ENCODE peak calls at places on chromosomes 4 and X, in eight cellular contexts. One of them, this sample, is unnamed.

GRCh38 chrX:69238153-69238959 is 73.1 kb upstream of the PJA1 start:
- DNase-seq in lower lobe of right lung: no peak
- DNase-seq in immature natural killer cell: no peak
- DNase-seq in KBM-7: no peak
- DNase-seq in heart right ventricle: peak
- DNase-seq in Daoy: no peak
- DNase-seq in naive thymus-derived CD4-positive, alpha-beta T cell: no peak
- DNase-seq in AG04450: no peak
- DNase-seq in this sample: no peak

GRCh38 chrX:151268836-151269235 is 92.5 kb downstream of the GPR50 start:
- DNase-seq in immature natural killer cell: no peak
- DNase-seq in lower lobe of right lung: no peak
- DNase-seq in heart right ventricle: no peak
- DNase-seq in Daoy: no peak
- DNase-seq in naive thymus-derived CD4-positive, alpha-beta T cell: no peak
- DNase-seq in KBM-7: no peak
- DNase-seq in AG04450: no peak
- DNase-seq in this sample: no peak

GRCh38 chr4:66577922-66578321 is 907.6 kb upstream of the EPHA5 start:
- DNase-seq in lower lobe of right lung: no peak
- DNase-seq in heart right ventricle: no peak
- DNase-seq in KBM-7: no peak
- DNase-seq in Daoy: no peak
- DNase-seq in AG04450: no peak
- DNase-seq in immature natural killer cell: no peak
- DNase-seq in naive thymus-derived CD4-positive, alpha-beta T cell: no peak
- DNase-seq in this sample: no peak

GRCh38 chrX:12309040-12309732 is 170.9 kb downstream of the FRMPD4 start:
- DNase-seq in lower lobe of right lung: no peak
- DNase-seq in KBM-7: no peak
- DNase-seq in naive thymus-derived CD4-positive, alpha-beta T cell: no peak
- DNase-seq in immature natural killer cell: no peak
- DNase-seq in heart right ventricle: no peak
- DNase-seq in Daoy: no peak
- DNase-seq in AG04450: no peak
- DNase-seq in this sample: no peak

GRCh38 chrX:106891762-106892161 is 11.4 kb downstream of the RIPPLY1 start:
- DNase-seq in immature natural killer cell: no peak
- DNase-seq in KBM-7: no peak
- DNase-seq in lower lobe of right lung: no peak
- DNase-seq in naive thymus-derived CD4-positive, alpha-beta T cell: no peak
- DNase-seq in Daoy: no peak
- DNase-seq in AG04450: no peak
- DNase-seq in heart right ventricle: no peak
- DNase-seq in this sample: no peak

GRCh38 chrX:42725196-42725595 is 52.8 kb downstream of the PPP1R2C start:
- DNase-seq in AG04450: no peak
- DNase-seq in lower lobe of right lung: no peak
- DNase-seq in immature natural killer cell: no peak
- DNase-seq in Daoy: no peak
- DNase-seq in naive thymus-derived CD4-positive, alpha-beta T cell: no peak
- DNase-seq in heart right ventricle: no peak
- DNase-seq in KBM-7: no peak
- DNase-seq in this sample: no peak

GRCh38 chr4:155738548-155738947 is 20.3 kb upstream of the GUCY1B1 start:
- DNase-seq in KBM-7: no peak
- DNase-seq in lower lobe of right lung: no peak
- DNase-seq in naive thymus-derived CD4-positive, alpha-beta T cell: no peak
- DNase-seq in Daoy: no peak
- DNase-seq in AG04450: peak
- DNase-seq in immature natural killer cell: no peak
- DNase-seq in heart right ventricle: no peak
- DNase-seq in this sample: no peak

GRCh38 chr4:130639871-130640270 is 1543.9 kb downstream of the C4orf33 start:
- DNase-seq in naive thymus-derived CD4-positive, alpha-beta T cell: no peak
- DNase-seq in immature natural killer cell: no peak
- DNase-seq in AG04450: no peak
- DNase-seq in Daoy: no peak
- DNase-seq in lower lobe of right lung: no peak
- DNase-seq in heart right ventricle: no peak
- DNase-seq in KBM-7: no peak
- DNase-seq in this sample: no peak

GRCh38 chr4:184825394-184826314 is at the start of gene ACSL1:
- DNase-seq in lower lobe of right lung: peak
- DNase-seq in immature natural killer cell: peak
- DNase-seq in naive thymus-derived CD4-positive, alpha-beta T cell: peak
- DNase-seq in Daoy: peak
- DNase-seq in KBM-7: peak
- DNase-seq in heart right ventricle: peak
- DNase-seq in AG04450: no peak
- DNase-seq in this sample: peak

GRCh38 chr4:138832563-138832962 is 183.0 kb upstream of the NOCT start:
- DNase-seq in naive thymus-derived CD4-positive, alpha-beta T cell: no peak
- DNase-seq in lower lobe of right lung: no peak
- DNase-seq in KBM-7: no peak
- DNase-seq in heart right ventricle: no peak
- DNase-seq in immature natural killer cell: no peak
- DNase-seq in AG04450: no peak
- DNase-seq in Daoy: no peak
- DNase-seq in this sample: no peak

GRCh38 chrX:9222299-9222698 is 188.4 kb upstream of the FAM9B start:
- DNase-seq in naive thymus-derived CD4-positive, alpha-beta T cell: no peak
- DNase-seq in AG04450: no peak
- DNase-seq in KBM-7: no peak
- DNase-seq in lower lobe of right lung: no peak
- DNase-seq in Daoy: no peak
- DNase-seq in heart right ventricle: no peak
- DNase-seq in immature natural killer cell: no peak
- DNase-seq in this sample: no peak

GRCh38 chr4:129342820-129343219 is 246.9 kb downstream of the C4orf33 start:
- DNase-seq in immature natural killer cell: no peak
- DNase-seq in lower lobe of right lung: no peak
- DNase-seq in AG04450: no peak
- DNase-seq in KBM-7: peak
- DNase-seq in heart right ventricle: no peak
- DNase-seq in Daoy: peak
- DNase-seq in naive thymus-derived CD4-positive, alpha-beta T cell: no peak
- DNase-seq in this sample: no peak

GRCh38 chrX:103552236-103552635 is 32.9 kb upstream of the RAB40A start:
- DNase-seq in Daoy: no peak
- DNase-seq in AG04450: no peak
- DNase-seq in heart right ventricle: no peak
- DNase-seq in KBM-7: no peak
- DNase-seq in naive thymus-derived CD4-positive, alpha-beta T cell: no peak
- DNase-seq in lower lobe of right lung: no peak
- DNase-seq in immature natural killer cell: no peak
- DNase-seq in this sample: no peak

GRCh38 chrX:31036895-31037294 is 34.9 kb downstream of the FTHL17 start:
- DNase-seq in Daoy: peak
- DNase-seq in lower lobe of right lung: peak
- DNase-seq in immature natural killer cell: no peak
- DNase-seq in heart right ventricle: peak
- DNase-seq in naive thymus-derived CD4-positive, alpha-beta T cell: no peak
- DNase-seq in KBM-7: peak
- DNase-seq in AG04450: peak
- DNase-seq in this sample: no peak

GRCh38 chr4:143076723-143077122 is 108.0 kb upstream of the USP38 start:
- DNase-seq in Daoy: no peak
- DNase-seq in AG04450: no peak
- DNase-seq in lower lobe of right lung: no peak
- DNase-seq in KBM-7: no peak
- DNase-seq in immature natural killer cell: no peak
- DNase-seq in heart right ventricle: no peak
- DNase-seq in naive thymus-derived CD4-positive, alpha-beta T cell: no peak
- DNase-seq in this sample: no peak

GRCh38 chrX:130186645-130187044 is 14.9 kb downstream of the RAB33A start:
- DNase-seq in AG04450: no peak
- DNase-seq in lower lobe of right lung: no peak
- DNase-seq in KBM-7: no peak
- DNase-seq in heart right ventricle: no peak
- DNase-seq in immature natural killer cell: no peak
- DNase-seq in Daoy: no peak
- DNase-seq in naive thymus-derived CD4-positive, alpha-beta T cell: no peak
- DNase-seq in this sample: no peak

GRCh38 chr4:56727150-56727549 is 46.1 kb upstream of the HOPX start:
- DNase-seq in lower lobe of right lung: no peak
- DNase-seq in immature natural killer cell: no peak
- DNase-seq in AG04450: no peak
- DNase-seq in heart right ventricle: no peak
- DNase-seq in Daoy: no peak
- DNase-seq in KBM-7: no peak
- DNase-seq in naive thymus-derived CD4-positive, alpha-beta T cell: no peak
- DNase-seq in this sample: no peak

GRCh38 chrX:100643943-100644587 is at the start of gene SRPX2:
- DNase-seq in AG04450: peak
- DNase-seq in heart right ventricle: peak
- DNase-seq in KBM-7: peak
- DNase-seq in lower lobe of right lung: peak
- DNase-seq in Daoy: peak
- DNase-seq in immature natural killer cell: no peak
- DNase-seq in naive thymus-derived CD4-positive, alpha-beta T cell: no peak
- DNase-seq in this sample: peak

GRCh38 chr4:133045288-133045687 is 103.8 kb upstream of the PCDH10 start:
- DNase-seq in AG04450: no peak
- DNase-seq in Daoy: no peak
- DNase-seq in naive thymus-derived CD4-positive, alpha-beta T cell: no peak
- DNase-seq in heart right ventricle: no peak
- DNase-seq in immature natural killer cell: no peak
- DNase-seq in KBM-7: no peak
- DNase-seq in lower lobe of right lung: no peak
- DNase-seq in this sample: no peak

GRCh38 chrX:13851996-13852695 is 35.3 kb upstream of the GPM6B start:
- DNase-seq in naive thymus-derived CD4-positive, alpha-beta T cell: no peak
- DNase-seq in immature natural killer cell: no peak
- DNase-seq in lower lobe of right lung: no peak
- DNase-seq in KBM-7: peak
- DNase-seq in Daoy: no peak
- DNase-seq in heart right ventricle: no peak
- DNase-seq in AG04450: no peak
- DNase-seq in this sample: no peak

GRCh38 chr4:107719211-107719926 is 665 bp downstream of the PAPSS1 start:
- DNase-seq in lower lobe of right lung: no peak
- DNase-seq in Daoy: no peak
- DNase-seq in AG04450: no peak
- DNase-seq in heart right ventricle: no peak
- DNase-seq in immature natural killer cell: no peak
- DNase-seq in naive thymus-derived CD4-positive, alpha-beta T cell: peak
- DNase-seq in KBM-7: peak
- DNase-seq in this sample: no peak

GRCh38 chrX:1031521-1032430 is 180.7 kb downstream of the CRLF2 start:
- DNase-seq in KBM-7: no peak
- DNase-seq in lower lobe of right lung: no peak
- DNase-seq in naive thymus-derived CD4-positive, alpha-beta T cell: no peak
- DNase-seq in Daoy: no peak
- DNase-seq in immature natural killer cell: no peak
- DNase-seq in AG04450: no peak
- DNase-seq in heart right ventricle: no peak
- DNase-seq in this sample: no peak

GRCh38 chrX:111095974-111096870 is at the start of gene PAK3:
- DNase-seq in immature natural killer cell: no peak
- DNase-seq in naive thymus-derived CD4-positive, alpha-beta T cell: peak
- DNase-seq in KBM-7: peak
- DNase-seq in Daoy: peak
- DNase-seq in lower lobe of right lung: peak
- DNase-seq in heart right ventricle: peak
- DNase-seq in AG04450: peak
- DNase-seq in this sample: no peak

GRCh38 chr4:148225639-148226038 is 216.6 kb downstream of the NR3C2 start:
- DNase-seq in lower lobe of right lung: no peak
- DNase-seq in Daoy: no peak
- DNase-seq in AG04450: no peak
- DNase-seq in heart right ventricle: no peak
- DNase-seq in KBM-7: no peak
- DNase-seq in naive thymus-derived CD4-positive, alpha-beta T cell: no peak
- DNase-seq in immature natural killer cell: no peak
- DNase-seq in this sample: no peak

GRCh38 chrX:83588409-83588808 is 80.3 kb downstream of the POU3F4 start:
- DNase-seq in lower lobe of right lung: no peak
- DNase-seq in naive thymus-derived CD4-positive, alpha-beta T cell: no peak
- DNase-seq in immature natural killer cell: no peak
- DNase-seq in Daoy: no peak
- DNase-seq in KBM-7: no peak
- DNase-seq in AG04450: no peak
- DNase-seq in heart right ventricle: no peak
- DNase-seq in this sample: no peak

GRCh38 chrX:136115909-136116297 is 31.4 kb upstream of the FHL1 start:
- DNase-seq in Daoy: no peak
- DNase-seq in lower lobe of right lung: no peak
- DNase-seq in KBM-7: no peak
- DNase-seq in AG04450: no peak
- DNase-seq in immature natural killer cell: no peak
- DNase-seq in naive thymus-derived CD4-positive, alpha-beta T cell: no peak
- DNase-seq in heart right ventricle: no peak
- DNase-seq in this sample: no peak

GRCh38 chrX:16665089-16665488 is 15.1 kb downstream of the S100G start:
- DNase-seq in immature natural killer cell: no peak
- DNase-seq in Daoy: peak
- DNase-seq in lower lobe of right lung: no peak
- DNase-seq in naive thymus-derived CD4-positive, alpha-beta T cell: no peak
- DNase-seq in heart right ventricle: no peak
- DNase-seq in AG04450: no peak
- DNase-seq in KBM-7: no peak
- DNase-seq in this sample: no peak

GRCh38 chr4:187608001-187608421 is 387.6 kb upstream of the ZFP42 start:
- DNase-seq in heart right ventricle: no peak
- DNase-seq in lower lobe of right lung: no peak
- DNase-seq in AG04450: peak
- DNase-seq in KBM-7: no peak
- DNase-seq in immature natural killer cell: no peak
- DNase-seq in Daoy: peak
- DNase-seq in naive thymus-derived CD4-positive, alpha-beta T cell: no peak
- DNase-seq in this sample: no peak

GRCh38 chrX:20742106-20742505 is 475.4 kb upstream of the RPS6KA3 start:
- DNase-seq in immature natural killer cell: no peak
- DNase-seq in KBM-7: no peak
- DNase-seq in Daoy: no peak
- DNase-seq in AG04450: no peak
- DNase-seq in lower lobe of right lung: no peak
- DNase-seq in naive thymus-derived CD4-positive, alpha-beta T cell: no peak
- DNase-seq in heart right ventricle: no peak
- DNase-seq in this sample: no peak

GRCh38 chrX:19592952-19593351 is 77.6 kb upstream of the MAP3K15 start:
- DNase-seq in lower lobe of right lung: no peak
- DNase-seq in AG04450: no peak
- DNase-seq in Daoy: no peak
- DNase-seq in KBM-7: no peak
- DNase-seq in naive thymus-derived CD4-positive, alpha-beta T cell: no peak
- DNase-seq in immature natural killer cell: no peak
- DNase-seq in heart right ventricle: no peak
- DNase-seq in this sample: no peak

GRCh38 chrX:81054904-81055303 is 146.8 kb downstream of the HMGN5 start:
- DNase-seq in heart right ventricle: no peak
- DNase-seq in AG04450: no peak
- DNase-seq in naive thymus-derived CD4-positive, alpha-beta T cell: no peak
- DNase-seq in lower lobe of right lung: no peak
- DNase-seq in immature natural killer cell: no peak
- DNase-seq in Daoy: no peak
- DNase-seq in KBM-7: no peak
- DNase-seq in this sample: no peak

GRCh38 chr4:113435893-113436292 is 325.6 kb downstream of the CAMK2D start:
- DNase-seq in AG04450: no peak
- DNase-seq in immature natural killer cell: no peak
- DNase-seq in Daoy: peak
- DNase-seq in heart right ventricle: peak
- DNase-seq in lower lobe of right lung: no peak
- DNase-seq in naive thymus-derived CD4-positive, alpha-beta T cell: no peak
- DNase-seq in KBM-7: no peak
- DNase-seq in this sample: peak

GRCh38 chr4:6257243-6258025 is 12.2 kb upstream of the WFS1 start:
- DNase-seq in KBM-7: peak
- DNase-seq in immature natural killer cell: no peak
- DNase-seq in heart right ventricle: no peak
- DNase-seq in Daoy: peak
- DNase-seq in lower lobe of right lung: peak
- DNase-seq in AG04450: no peak
- DNase-seq in naive thymus-derived CD4-positive, alpha-beta T cell: no peak
- DNase-seq in this sample: peak

GRCh38 chr4:25890653-25891485 is 23.2 kb upstream of the SMIM20 start:
- DNase-seq in Daoy: no peak
- DNase-seq in AG04450: no peak
- DNase-seq in heart right ventricle: no peak
- DNase-seq in KBM-7: no peak
- DNase-seq in lower lobe of right lung: no peak
- DNase-seq in immature natural killer cell: no peak
- DNase-seq in naive thymus-derived CD4-positive, alpha-beta T cell: no peak
- DNase-seq in this sample: no peak

This sample was measured in posterior vena cava.